ENCODE peak calls at places on chromosomes 3 and 15, in nine cellular contexts. D is fibroblast of lung; U is thoracic aorta; F is GM23338; Y is heart left ventricle; R is Peyer's patch; L is upper lobe of right lung; W is sigmoid colon; X is CD4-positive, CD25-positive, alpha-beta regulatory T cell. C is an unnamed sample. For H3K36me3 and H3K4me1, the result is how much of the 10 kb centered on the place peaks cover.

GRCh38 chr3:140748903-140749302 is 71.0 kb downstream of the TRIM42 start:
- DNase-seq in F (no peak), W (no peak), Y (no peak), U (no peak), X (no peak), L (no peak), R (no peak), D (no peak), C (no peak)

GRCh38 chr3:169660709-169661566 is 2.6 kb downstream of the MECOM start:
- DNase-seq in W (no peak), F (peak), L (no peak), D (peak), Y (peak), X (peak), R (no peak), U (no peak), C (peak)

GRCh38 chr3:155387571-155387970 is 94.1 kb upstream of the STRIT1 start:
- DNase-seq in Y (no peak), L (no peak), D (peak), R (no peak), F (no peak), W (no peak), X (no peak), U (no peak), C (no peak)

GRCh38 chr3:139319428-139320402 is 24.1 kb upstream of the MRPS22 start:
- DNase-seq in L (no peak), D (no peak), W (no peak), F (peak), R (no peak), X (no peak), U (no peak), Y (no peak), C (no peak)

GRCh38 chr15:27623149-27623548 is 476.0 kb downstream of the OCA2 start:
- DNase-seq in U (no peak), D (no peak), L (no peak), W (no peak), F (peak), R (no peak), Y (no peak), X (no peak), C (no peak)

GRCh38 chr3:109149078-109149477 is 12.6 kb downstream of the C3orf85 start:
- DNase-seq in X (no peak), D (no peak), Y (no peak), R (no peak), F (no peak), L (no peak), U (no peak), W (no peak), C (no peak)

GRCh38 chr3:164267031-164267430 is 811.3 kb downstream of the SI start:
- DNase-seq in X (no peak), D (no peak), F (no peak), L (no peak), U (no peak), R (no peak), W (no peak), Y (no peak), C (no peak)

GRCh38 chr3:73727117-73727802 is 102.5 kb upstream of the PDZRN3 start:
- DNase-seq in W (peak), R (peak), D (peak), L (no peak), Y (no peak), U (no peak), X (no peak), F (peak), C (no peak)

GRCh38 chr3:152320201-152320617 is 51.5 kb downstream of the MBNL1 start:
- DNase-seq in F (no peak), Y (no peak), W (no peak), X (no peak), L (no peak), D (peak), U (no peak), R (no peak), C (no peak)

GRCh38 chr15:66703540-66703941 is 1.5 kb downstream of the SMAD6 start:
- DNase-seq in R (peak), L (peak), D (peak), X (no peak), F (peak), W (no peak), Y (peak), U (no peak), C (peak)

GRCh38 chr15:66701422-66702034 is 508 bp upstream of the SMAD6 start:
- DNase-seq in U (no peak), R (peak), L (peak), F (peak), D (peak), W (peak), X (peak), Y (peak), C (peak)

GRCh38 chr15:66702035-66702769 is at the start of gene SMAD6:
- DNase-seq in X (peak), D (peak), Y (peak), W (peak), L (peak), R (peak), F (peak), U (peak), C (peak)

GRCh38 chr15:66704019-66704782 is 2.2 kb downstream of the SMAD6 start:
- DNase-seq in F (no peak), R (no peak), W (no peak), Y (no peak), X (peak), D (no peak), L (peak), U (no peak), C (no peak)

DNA sequence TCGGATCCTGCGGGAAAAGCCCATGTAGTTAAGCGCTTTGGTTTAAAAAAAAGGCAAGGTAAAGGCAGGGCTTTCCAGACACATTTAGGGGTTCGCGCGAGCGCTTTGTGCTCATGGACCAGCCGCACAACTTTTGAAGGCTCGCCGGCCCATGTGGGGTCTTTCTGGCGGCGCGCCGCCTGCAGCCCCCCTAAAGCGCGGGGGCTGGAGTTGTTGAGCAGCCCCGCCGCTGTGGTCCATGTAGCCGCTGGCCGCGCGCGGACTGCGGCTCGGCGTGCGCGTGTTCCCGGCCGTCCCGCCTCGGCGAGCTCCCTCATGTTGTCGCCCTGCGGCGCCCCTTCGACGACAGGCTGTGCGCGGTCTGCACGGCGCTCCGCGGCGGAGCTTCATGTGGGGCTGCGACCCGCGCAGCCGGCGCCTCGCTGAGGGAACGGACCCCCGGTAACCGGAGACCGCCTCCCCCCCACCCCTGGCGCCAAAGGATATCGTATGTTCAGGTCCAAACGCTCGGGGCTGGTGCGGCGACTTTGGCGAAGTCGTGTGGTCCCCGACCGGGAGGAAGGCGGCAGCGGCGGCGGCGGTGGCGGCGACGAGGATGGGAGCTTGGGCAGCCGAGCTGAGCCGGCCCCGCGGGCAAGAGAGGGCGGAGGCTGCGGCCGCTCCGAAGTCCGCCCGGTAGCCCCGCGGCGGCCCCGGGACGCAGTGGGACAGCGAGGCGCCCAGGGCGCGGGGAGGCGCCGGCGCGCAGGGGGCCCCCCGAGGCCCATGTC is 919 bp downstream of the SMAD6 start:
- DNase-seq in U (no peak), R (no peak), L (peak), X (peak), Y (peak), W (no peak), F (peak), D (peak), C (no peak)
- H3K27ac ChIP-seq in U (peak), R (peak), L (peak), X (no peak), Y (peak), W (peak), F (peak), D (peak), C (no peak)

DNA sequence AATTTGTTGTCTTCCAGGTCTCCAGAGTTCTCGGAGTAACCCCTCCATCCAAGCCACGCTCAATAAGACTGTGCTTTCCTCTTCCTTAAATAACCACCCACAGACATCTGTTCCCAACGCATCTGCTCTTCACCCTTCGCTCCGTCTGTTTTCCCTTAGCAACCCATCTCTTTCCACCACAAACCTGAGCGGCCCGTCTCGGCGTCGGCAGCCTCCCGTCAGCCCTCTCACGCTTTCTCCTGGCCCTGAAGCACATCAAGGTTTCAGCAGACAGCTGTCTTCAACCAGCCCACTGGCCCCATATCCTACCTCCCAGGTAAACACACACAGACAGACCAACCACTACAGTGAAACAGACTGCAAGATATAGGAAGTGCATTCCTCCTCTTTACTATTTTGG is 87.9 kb upstream of the BLM start:
- DNase-seq in L (peak), X (no peak), U (no peak), R (no peak), Y (no peak), F (no peak), W (no peak), D (no peak), C (no peak)
- H3K36me3 ChIP-seq in L (half or more), X (half or more), U (half or more), R (under half), Y (under half), F (under half), W (half or more), D (under half), C (half or more)

GRCh38 chr15:60118146-60118545 is 114.0 kb downstream of the FOXB1 start:
- DNase-seq in R (no peak), Y (no peak), X (no peak), U (no peak), F (peak), W (no peak), L (no peak), D (no peak), C (no peak)
- H3K4me1 ChIP-seq in R (under half), Y (under half), X (under half), U (under half), F (half or more), W (under half), L (under half), D (under half), C (under half)

GRCh38 chr3:62873672-62874397 is 1.4 kb downstream of the CADPS start:
- DNase-seq in D (peak), X (no peak), W (no peak), L (no peak), F (peak), U (no peak), R (peak), Y (peak), C (no peak)
- H3K27ac ChIP-seq in D (no peak), X (no peak), W (no peak), L (no peak), F (peak), U (no peak), R (no peak), Y (peak), C (no peak)

DNA sequence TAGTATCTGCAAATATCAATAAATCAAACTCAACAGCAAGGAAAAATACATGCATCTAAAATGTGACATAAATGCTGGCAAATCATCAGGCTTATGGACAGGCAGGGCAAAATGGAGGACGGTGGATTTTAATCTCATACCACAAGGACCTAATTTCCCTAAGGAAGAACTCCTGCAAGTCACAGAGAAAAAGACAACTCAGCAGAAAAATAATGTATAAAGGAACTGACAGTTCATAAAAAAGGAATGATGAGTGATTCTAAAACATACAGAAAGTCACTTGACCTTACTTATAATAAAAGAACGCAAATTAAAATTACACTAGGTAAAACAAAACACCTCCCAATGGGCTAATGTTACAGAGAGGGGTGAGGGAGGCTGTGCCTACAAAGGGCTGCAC is 17.2 kb downstream of the TUBGCP5 start:
- DNase-seq in W (no peak), Y (no peak), U (no peak), L (no peak), F (no peak), X (no peak), D (no peak), R (no peak), C (no peak)
- H3K36me3 ChIP-seq in W (half or more), Y (under half), U (half or more), L (half or more), F (half or more), X (half or more), D (under half), R (under half), C (under half)

GRCh38 chr15:40927497-40928346 is 1.4 kb upstream of the DLL4 start:
- DNase-seq in U (no peak), Y (no peak), D (no peak), W (no peak), X (no peak), F (peak), L (no peak), R (no peak), C (peak)
- H3K4me1 ChIP-seq in U (under half), Y (half or more), D (under half), W (half or more), X (half or more), F (under half), L (half or more), R (half or more), C (half or more)

C was measured in CD4-positive, alpha-beta memory T cell.